ENCODE peak calls at places on chromosome 15, in eight cellular contexts. M, N, C, B, X, Q, I and E are unnamed samples.

GRCh38 chr15:41950505-41950904 is 21.9 kb downstream of the EHD4 start:
- DNase-seq in M (no peak), N (no peak), C (no peak), B (no peak), X (no peak), Q (no peak), I (no peak), E (peak)

GRCh38 chr15:23422946-23423708 is 23.9 kb downstream of the GOLGA6L2 start:
- DNase-seq in M (peak), N (no peak), C (no peak), B (peak), X (no peak), Q (peak), I (no peak), E (no peak)

GRCh38 chr15:59339252-59339672 is 33.4 kb downstream of the MYO1E start:
- DNase-seq in M (no peak), N (no peak), C (peak), B (no peak), X (no peak), Q (no peak), I (no peak), E (no peak)

GRCh38 chr15:65054333-65055200 is 9.4 kb downstream of the SLC51B start:
- DNase-seq in M (peak), N (peak), C (peak), B (peak), X (no peak), Q (peak), I (peak), E (peak)

GRCh38 chr15:90553248-90553745 is 23.6 kb downstream of the CRTC3 start:
- DNase-seq in M (no peak), N (no peak), C (peak), B (no peak), X (no peak), Q (no peak), I (no peak), E (no peak)

GRCh38 chr15:75104804-75105557 is 81.6 kb downstream of the PPCDC start:
- DNase-seq in M (peak), N (peak), C (peak), B (peak), X (no peak), Q (no peak), I (no peak), E (peak)

GRCh38 chr15:88403461-88403860 is 63.7 kb downstream of the MRPL46 start:
- DNase-seq in M (no peak), N (no peak), C (no peak), B (no peak), X (peak), Q (no peak), I (no peak), E (peak)

GRCh38 chr15:89361451-89362202 is 27.0 kb upstream of the POLG start:
- DNase-seq in M (peak), N (no peak), C (peak), B (peak), X (no peak), Q (peak), I (peak), E (no peak)

GRCh38 chr15:42679285-42680141 is 57.4 kb downstream of the CDAN1 start:
- DNase-seq in M (no peak), N (no peak), C (no peak), B (peak), X (no peak), Q (no peak), I (no peak), E (no peak)

GRCh38 chr15:31228980-31229826 is 97.4 kb upstream of the KLF13 start:
- DNase-seq in M (no peak), N (no peak), C (no peak), B (no peak), X (no peak), Q (no peak), I (no peak), E (no peak)

GRCh38 chr15:40441012-40441735 is 421 bp downstream of the BAHD1 start:
- DNase-seq in M (no peak), N (no peak), C (peak), B (no peak), X (no peak), Q (no peak), I (peak), E (no peak)

GRCh38 chr15:101013769-101014223 is 94.6 kb downstream of the LRRK1 start:
- DNase-seq in M (no peak), N (no peak), C (no peak), B (no peak), X (peak), Q (no peak), I (no peak), E (peak)

GRCh38 chr15:59696332-59696731 is 7.2 kb upstream of the BNIP2 start:
- DNase-seq in M (no peak), N (no peak), C (no peak), B (no peak), X (no peak), Q (no peak), I (no peak), E (no peak)

GRCh38 chr15:99584081-99584600 is 18.4 kb downstream of the MEF2A start:
- DNase-seq in M (no peak), N (no peak), C (no peak), B (no peak), X (no peak), Q (no peak), I (no peak), E (no peak)

GRCh38 chr15:72220678-72221077 is 10.3 kb downstream of the PKM start:
- DNase-seq in M (no peak), N (peak), C (no peak), B (no peak), X (no peak), Q (no peak), I (no peak), E (no peak)

GRCh38 chr15:41281236-41281635 is 50.2 kb downstream of the CHP1 start:
- DNase-seq in M (no peak), N (no peak), C (peak), B (peak), X (no peak), Q (no peak), I (no peak), E (no peak)

DNA sequence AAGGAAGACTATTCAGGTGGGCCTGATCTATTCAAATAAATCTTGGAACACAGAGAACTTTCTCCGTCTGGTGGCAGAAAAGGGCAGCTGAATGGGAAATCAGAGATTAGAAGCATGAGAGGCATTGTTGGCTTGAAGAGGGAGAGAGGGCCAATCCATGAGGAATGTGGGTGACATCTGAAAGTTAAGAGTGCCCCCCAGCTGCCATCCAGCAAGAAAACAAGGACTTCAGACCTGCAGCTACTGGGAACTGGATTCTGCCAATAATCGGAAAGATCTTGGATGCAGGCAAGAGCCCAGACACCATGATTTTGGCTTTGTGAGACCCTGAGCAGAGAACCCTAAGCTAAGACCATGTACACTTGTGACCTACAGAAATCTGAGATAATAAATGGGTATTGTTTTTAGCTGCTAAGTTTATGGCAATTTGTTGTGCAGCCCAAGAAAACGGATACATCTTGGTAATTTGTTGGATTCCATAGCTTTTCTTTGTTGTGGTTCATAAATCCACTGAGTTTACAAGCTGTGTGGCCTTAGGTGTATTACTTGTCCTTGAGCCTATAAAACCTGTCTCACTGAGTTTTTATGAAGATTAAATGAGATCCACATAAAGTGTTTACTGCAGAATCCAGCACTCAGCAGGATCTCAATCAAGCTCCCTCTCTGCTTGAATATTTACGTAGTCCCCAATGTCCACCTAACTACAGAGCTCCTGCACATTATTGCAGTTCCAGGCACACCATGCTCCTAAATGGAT is 82.1 kb upstream of the PRTG start:
- DNase-seq in M (no peak), N (no peak), C (no peak), B (no peak), X (no peak), Q (no peak), I (no peak), E (no peak)
- TF ChIP-seq CTCF in M (no peak), N (no peak), C (peak), B (no peak), X (no peak), Q (no peak), I (no peak), E (no peak)

GRCh38 chr15:44550734-44551133 is 13.8 kb downstream of the EIF3J start:
- DNase-seq in M (no peak), N (no peak), C (no peak), B (no peak), X (no peak), Q (no peak), I (no peak), E (no peak)

GRCh38 chr15:44550256-44550655 is 13.3 kb downstream of the EIF3J start:
- DNase-seq in M (no peak), N (peak), C (peak), B (peak), X (no peak), Q (no peak), I (no peak), E (no peak)

GRCh38 chr15:44541282-44541958 is 4.5 kb downstream of the EIF3J start:
- DNase-seq in M (no peak), N (no peak), C (peak), B (peak), X (no peak), Q (no peak), I (no peak), E (no peak)

DNA sequence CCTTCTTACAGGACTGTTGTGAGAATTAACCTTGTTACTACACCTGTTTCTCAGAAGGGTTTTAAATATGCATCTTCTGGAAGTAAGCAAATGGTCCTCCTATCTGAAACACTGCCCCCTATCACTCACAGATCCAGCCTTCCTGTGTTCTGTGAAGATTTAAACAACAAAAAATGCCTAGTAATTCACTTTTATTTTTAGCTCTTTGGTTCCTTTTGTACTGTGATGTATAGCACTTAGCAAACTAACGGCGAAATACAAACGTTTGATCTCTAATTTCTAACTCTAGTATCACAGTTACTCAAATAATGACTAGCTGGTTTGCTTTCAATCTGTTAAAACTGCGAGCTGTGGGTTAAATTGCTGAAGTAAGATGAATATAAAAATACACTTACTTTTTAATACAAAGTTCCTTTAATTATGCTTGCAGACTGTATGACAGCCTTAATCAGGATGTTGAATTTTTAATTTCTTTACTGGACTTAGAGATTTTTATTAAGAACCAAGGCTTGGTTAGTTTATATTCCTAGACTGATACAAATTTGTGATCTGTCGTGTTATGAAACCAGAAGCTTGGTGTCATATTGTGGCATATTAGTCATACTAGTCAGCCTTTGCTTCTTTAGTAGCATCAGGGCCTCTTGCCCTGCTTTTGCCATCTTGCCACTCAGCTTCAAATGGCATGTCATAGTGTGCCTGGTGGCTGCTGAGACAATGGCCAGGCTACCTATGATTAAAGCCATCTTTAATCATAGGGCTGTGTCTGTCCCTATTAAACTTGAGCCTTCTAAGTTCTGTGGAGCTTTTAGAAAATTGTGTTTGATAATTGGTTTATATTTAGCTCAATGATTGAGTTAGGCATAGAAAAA is 9.2 kb downstream of the EIF3J start:
- DNase-seq in M (peak), N (no peak), C (peak), B (peak), X (no peak), Q (no peak), I (no peak), E (no peak)
- TF ChIP-seq CTCF in M (no peak), N (no peak), C (peak), B (peak), X (peak), Q (no peak), I (no peak), E (peak)

DNA sequence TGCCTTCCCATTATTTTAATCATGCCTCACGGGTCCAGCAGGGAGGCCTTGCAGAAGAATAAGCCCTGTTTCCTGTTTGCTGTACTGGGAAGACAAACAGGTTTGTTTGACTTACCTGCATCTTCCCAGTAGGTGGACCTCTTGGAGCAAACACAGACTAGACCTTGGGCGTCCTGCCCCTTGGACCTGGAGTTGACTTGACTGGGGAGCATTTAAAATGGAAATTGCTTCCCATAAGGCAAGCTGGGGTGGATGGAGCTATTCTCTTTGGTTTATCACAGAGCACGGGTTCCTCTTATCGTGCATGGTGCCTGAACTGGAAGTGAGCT is 151.4 kb downstream of the RPLP1 start:
- DNase-seq in M (no peak), N (no peak), C (no peak), B (peak), X (no peak), Q (no peak), I (peak), E (no peak)
- TF ChIP-seq CTCF in M (no peak), N (no peak), C (no peak), B (peak), X (no peak), Q (no peak), I (no peak), E (no peak)

DNA sequence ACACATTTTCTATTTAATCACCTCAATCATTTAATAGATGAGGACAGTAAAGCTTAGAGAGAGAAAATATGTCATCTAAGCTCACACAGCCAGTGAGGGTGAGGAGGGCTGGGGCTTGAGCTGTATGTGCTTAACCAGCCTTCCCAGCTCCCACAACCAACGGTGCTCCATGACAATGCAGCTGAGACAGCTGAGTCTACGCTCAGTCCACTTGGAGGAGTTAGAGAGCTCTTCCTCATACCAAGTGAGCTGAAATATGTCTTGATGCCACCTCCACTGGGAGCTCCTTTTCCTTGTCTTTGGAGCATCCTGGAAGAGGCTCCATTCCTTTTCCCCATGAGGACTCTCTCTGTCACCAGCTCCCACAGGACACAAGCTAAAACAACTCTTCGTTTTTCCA is 9.3 kb downstream of the HOMER2 start:
- DNase-seq in M (no peak), N (no peak), C (no peak), B (peak), X (no peak), Q (no peak), I (no peak), E (no peak)
- TF ChIP-seq CTCF in M (no peak), N (no peak), C (no peak), B (peak), X (no peak), Q (no peak), I (no peak), E (no peak)

GRCh38 chr15:25508369-25509002 is 69.7 kb upstream of the UBE3A start:
- DNase-seq in M (peak), N (peak), C (peak), B (peak), X (no peak), Q (no peak), I (no peak), E (no peak)
- TF ChIP-seq CTCF in M (peak), N (peak), C (peak), B (peak), X (peak), Q (no peak), I (peak), E (peak)